ENCODE peak calls at places on chromosomes 2 and 18, in eight cellular contexts. Y is cardiac muscle cell; K is hepatocyte; X is CD4-positive, alpha-beta memory T cell; S is coronary artery; G is heart left ventricle; A is prostate gland; M is upper lobe of right lung. P is an unnamed sample.
A peak's percentile ranks its signal among the peaks of the same experiment; 100 is the strongest.

GRCh38 chr2:28665041-28665704 is 86.5 kb upstream of the PPP1CB start:
- DNase-seq in G (peak; percentile 80), X (no peak), Y (peak; percentile 95), S (peak; percentile 95), K (peak; percentile 83), A (peak; percentile 51), M (no peak), P (peak; percentile 98)

GRCh38 chr2:120682654-120683053 is 53.0 kb upstream of the GLI2 start:
- DNase-seq in S (no peak), M (no peak), Y (no peak), G (no peak), X (no peak), A (no peak), K (no peak), P (no peak)

GRCh38 chr2:236753611-236754010 is 184.0 kb downstream of the ACKR3 start:
- DNase-seq in K (no peak), S (no peak), A (no peak), M (no peak), X (no peak), Y (no peak), G (no peak), P (no peak)

GRCh38 chr2:881204-881918 is 69.3 kb upstream of the SNTG2 start:
- DNase-seq in K (no peak), Y (no peak), M (no peak), X (no peak), S (peak; percentile 66), G (no peak), A (no peak), P (no peak)

GRCh38 chr2:15315411-15315810 is 245.7 kb downstream of the NBAS start:
- DNase-seq in M (no peak), K (no peak), A (no peak), G (no peak), S (no peak), Y (no peak), X (no peak), P (no peak)

GRCh38 chr2:42089340-42089925 is 41.6 kb downstream of the PKDCC start:
- DNase-seq in A (no peak), M (peak; percentile 86), S (no peak), G (peak; percentile 64), Y (peak; percentile 59), K (peak; percentile 67), X (peak; percentile 29), P (peak; percentile 49)

GRCh38 chr18:408367-408766 is 92.1 kb downstream of the COLEC12 start:
- DNase-seq in M (no peak), X (no peak), S (no peak), A (no peak), G (no peak), K (no peak), Y (peak; percentile 52), P (peak; percentile 88)

GRCh38 chr2:136238552-136239346 is 120.8 kb upstream of the CXCR4 start:
- DNase-seq in X (peak; percentile 72), G (no peak), M (no peak), A (no peak), S (no peak), K (no peak), Y (peak; percentile 46), P (peak; percentile 75)

GRCh38 chr2:20916604-20917286 is 93.8 kb upstream of the LDAH start:
- DNase-seq in A (peak; percentile 31), K (peak; percentile 68), S (no peak), G (no peak), M (no peak), Y (peak; percentile 8), X (no peak), P (peak; percentile 9)

GRCh38 chr2:4340536-4340935 is 637.2 kb downstream of the DCDC2C start:
- DNase-seq in K (no peak), G (no peak), Y (no peak), X (no peak), S (no peak), M (no peak), A (no peak), P (no peak)

GRCh38 chr18:63379639-63379962 is 12.6 kb upstream of the KDSR start:
- DNase-seq in G (no peak), K (no peak), A (no peak), Y (no peak), S (no peak), M (no peak), X (no peak), P (no peak)

GRCh38 chr2:219294356-219295351 is 14.5 kb downstream of the PTPRN start:
- DNase-seq in Y (peak; percentile 85), A (peak; percentile 86), X (peak; percentile 88), K (peak; percentile 94), G (peak; percentile 83), S (peak; percentile 87), M (peak; percentile 94), P (peak; percentile 74)

GRCh38 chr2:165114345-165114943 is 89.4 kb downstream of the SCN3A start:
- DNase-seq in Y (peak; percentile 15), S (no peak), X (no peak), M (no peak), G (no peak), A (no peak), K (peak; percentile 35), P (peak; percentile 36)

GRCh38 chr2:129791651-129792050 is 187.8 kb upstream of the RAB6C start:
- DNase-seq in M (no peak), A (no peak), X (no peak), G (no peak), K (no peak), Y (no peak), S (no peak), P (no peak)

GRCh38 chr2:227260041-227260440 is 65.0 kb upstream of the MFF start:
- DNase-seq in K (no peak), Y (no peak), A (no peak), G (no peak), M (no peak), X (no peak), S (no peak), P (no peak)

DNA sequence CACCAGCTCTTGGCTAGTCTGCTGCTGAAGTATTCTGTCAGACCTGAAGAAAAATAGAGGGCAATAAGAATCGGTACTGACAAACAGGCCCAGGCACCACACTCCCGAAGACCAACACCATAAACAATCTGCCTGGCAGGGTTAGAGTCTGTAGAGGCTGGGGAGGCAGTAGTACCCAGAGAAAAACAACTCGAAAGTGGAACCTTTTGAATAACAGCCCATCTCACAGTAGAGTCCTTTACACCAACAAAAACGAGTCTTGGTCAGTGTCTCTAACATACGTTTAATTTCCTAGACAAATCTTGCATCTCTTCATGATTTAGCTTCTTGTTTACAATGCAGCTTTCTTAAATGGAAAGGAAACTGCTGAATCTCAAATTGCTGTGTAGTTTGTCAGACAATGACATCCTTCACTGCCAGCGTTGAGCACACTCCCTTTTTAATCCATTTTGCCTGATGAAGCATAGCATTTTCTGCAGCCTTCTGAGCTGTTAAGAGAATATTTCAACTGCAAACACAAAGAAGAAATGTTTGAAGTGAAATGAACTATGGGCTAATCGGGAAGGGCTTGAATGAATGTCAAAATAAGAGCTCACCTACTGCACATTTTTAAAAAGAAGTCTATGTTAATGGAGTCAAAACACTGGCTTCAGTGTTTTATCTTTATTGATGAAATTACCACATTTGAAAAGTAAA is 73.1 kb upstream of the DSG1 start:
- DNase-seq in M (no peak), Y (no peak), G (no peak), X (no peak), K (no peak), S (no peak), A (no peak), P (no peak)
- H3K4me3 ChIP-seq in M (no peak overlapping the region), Y (no peak overlapping the region), G (no peak overlapping the region), X (no peak overlapping the region), K (no peak overlapping the region), S (no peak overlapping the region), A (no peak overlapping the region), P (no peak overlapping the region)

DNA sequence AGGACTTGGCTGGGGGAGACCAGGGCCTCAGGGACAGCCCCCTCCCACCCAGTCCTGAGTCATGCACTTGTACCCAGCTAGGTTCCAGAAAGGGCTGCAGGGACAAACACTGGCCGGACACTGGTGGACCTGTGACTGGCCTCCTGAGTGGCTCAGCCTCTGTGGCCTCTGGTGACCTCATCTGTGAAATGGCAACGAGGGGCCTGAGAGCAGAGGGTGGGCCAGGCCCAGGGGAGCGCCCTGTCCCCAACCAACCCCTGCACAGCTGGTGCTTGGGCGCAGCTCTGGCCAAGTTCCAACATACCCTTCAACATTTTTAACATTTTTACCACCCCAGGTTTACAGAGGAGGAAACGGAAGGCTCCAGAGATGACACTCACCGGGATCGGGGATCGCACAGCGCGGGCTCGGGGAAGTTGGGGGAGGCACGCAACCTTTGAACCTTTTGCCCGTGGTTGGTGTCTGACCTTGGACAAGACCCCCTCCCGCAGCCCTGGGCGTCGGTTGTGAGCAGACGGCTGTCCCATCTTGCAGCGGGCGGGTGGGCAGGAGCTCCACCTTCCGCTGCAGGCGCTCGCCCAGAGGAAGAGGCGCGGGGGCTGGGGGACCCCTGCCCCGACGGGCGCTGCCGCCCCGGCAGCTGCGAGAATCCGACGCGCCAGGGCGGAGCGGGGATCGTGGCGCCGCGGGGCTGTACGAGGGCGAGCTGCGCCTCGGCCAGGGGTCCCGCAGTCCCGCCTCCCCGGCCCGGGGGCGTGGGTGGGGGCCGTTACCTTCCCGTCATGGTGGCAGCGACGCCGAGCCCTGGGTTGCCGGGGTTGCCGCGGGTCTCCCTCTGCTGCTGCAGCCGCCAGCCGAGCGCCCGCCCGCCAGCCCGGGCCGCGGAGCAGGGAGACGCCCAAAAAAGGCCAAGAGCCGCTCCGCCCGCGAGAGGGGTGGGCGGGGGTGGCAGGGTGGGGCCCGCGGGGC is 805 bp downstream of the LIMS2 start:
- DNase-seq in G (peak; percentile 68), A (no peak), K (no peak), X (peak; percentile 11), S (peak; percentile 79), M (no peak), Y (no peak), P (no peak)
- H3K4me3 ChIP-seq in G (peak overlapping the region; percentile 85), A (peak overlapping the region; percentile 56), K (peak overlapping the region; percentile 42), X (peak overlapping the region; percentile 19), S (peak overlapping the region; percentile 87), M (peak overlapping the region; percentile 72), Y (peak overlapping the region; percentile 76), P (peak overlapping the region; percentile 66)

GRCh38 chr2:113275556-113276215 is 3.0 kb downstream of the PAX8 start:
- DNase-seq in M (no peak), K (no peak), S (no peak), X (no peak), A (no peak), Y (no peak), G (no peak), P (no peak)

GRCh38 chr2:113277474-113278072 is 1.1 kb downstream of the PAX8 start:
- DNase-seq in K (no peak), A (no peak), X (no peak), M (no peak), G (no peak), S (no peak), Y (no peak), P (no peak)

GRCh38 chr2:113276906-113277425 is 1.8 kb downstream of the PAX8 start:
- DNase-seq in A (no peak), X (no peak), M (no peak), G (no peak), Y (no peak), K (no peak), S (no peak), P (no peak)

GRCh38 chr2:113278073-113278811 is 479 bp downstream of the PAX8 start:
- DNase-seq in M (no peak), Y (no peak), S (no peak), X (no peak), A (no peak), K (no peak), G (no peak), P (no peak)

GRCh38 chr2:113276216-113276905 is 2.4 kb downstream of the PAX8 start:
- DNase-seq in K (no peak), Y (no peak), A (no peak), S (no peak), G (no peak), M (no peak), X (no peak), P (no peak)
- H3K4me3 ChIP-seq in K (no peak overlapping the region), Y (no peak overlapping the region), A (no peak overlapping the region), S (peak overlapping the region; percentile 47), G (no peak overlapping the region), M (no peak overlapping the region), X (no peak overlapping the region), P (no peak overlapping the region)

GRCh38 chr2:169716229-169716886 is 17.3 kb upstream of the KLHL23 start:
- DNase-seq in Y (peak; percentile 67), X (no peak), G (no peak), K (peak; percentile 35), S (no peak), A (peak; percentile 21), M (no peak), P (peak; percentile 53)
- H3K4me3 ChIP-seq in Y (no peak overlapping the region), X (no peak overlapping the region), G (no peak overlapping the region), K (no peak overlapping the region), S (peak overlapping the region; percentile 51), A (no peak overlapping the region), M (no peak overlapping the region), P (no peak overlapping the region)

P was measured in fibroblast of the aortic adventitia.